ENCODE peak calls at places on chromosomes 3 and 15, in six cellular contexts. A is RWPE1, J is IMR-90, V is HL-60, R is adrenal gland, K is GM23338. U is an unnamed sample.

GRCh38 chr3:149771652-149772271 is 19.5 kb upstream of the COMMD2 start:
- DNase-seq in R (peak; percentile 57), A (peak; percentile 57), K (peak; percentile 92), V (peak; percentile 30), J (peak; percentile 25), U (no peak)

GRCh38 chr3:130656627-130657026 is 90.0 kb downstream of the PIK3R4 start:
- DNase-seq in R (no peak), V (no peak), A (no peak), J (no peak), K (no peak), U (no peak)

GRCh38 chr3:38139652-38140051 is 1.2 kb downstream of the MYD88 start:
- DNase-seq in K (no peak), R (no peak), J (no peak), A (no peak), V (no peak), U (no peak)

GRCh38 chr3:150242220-150242938 is 165.7 kb upstream of the TSC22D2 start:
- DNase-seq in K (peak; percentile 68), J (peak; percentile 88), R (no peak), V (no peak), A (no peak), U (no peak)

GRCh38 chr3:150319900-150320299 is 88.2 kb upstream of the TSC22D2 start:
- DNase-seq in R (peak; percentile 49), V (no peak), J (peak; percentile 96), A (peak; percentile 92), K (no peak), U (peak; percentile 97)

GRCh38 chr3:65344444-65344843 is 656.6 kb upstream of the ADAMTS9 start:
- DNase-seq in A (no peak), J (no peak), R (no peak), K (peak; percentile 46), V (no peak), U (no peak)

GRCh38 chr3:149646181-149646766 is 11.6 kb downstream of the WWTR1 start:
- DNase-seq in J (peak; percentile 80), R (no peak), K (no peak), A (peak; percentile 64), V (no peak), U (peak; percentile 64)

GRCh38 chr3:48474619-48475018 is 28.1 kb downstream of the ATRIP start:
- DNase-seq in J (no peak), V (no peak), K (peak; percentile 98), A (no peak), R (peak; percentile 56), U (no peak)

GRCh38 chr15:28082891-28083688 is 16.0 kb downstream of the OCA2 start:
- DNase-seq in V (no peak), K (no peak), A (no peak), J (no peak), R (no peak), U (no peak)

GRCh38 chr15:28084547-28084946 is 14.6 kb downstream of the OCA2 start:
- DNase-seq in K (no peak), J (no peak), V (no peak), R (no peak), A (no peak), U (no peak)

GRCh38 chr15:28081594-28081993 is 17.5 kb downstream of the OCA2 start:
- DNase-seq in A (no peak), R (no peak), V (no peak), J (no peak), K (no peak), U (no peak)

GRCh38 chr15:28085489-28086174 is 13.5 kb downstream of the OCA2 start:
- DNase-seq in J (no peak), K (no peak), A (no peak), R (no peak), V (no peak), U (no peak)

GRCh38 chr15:28086175-28086703 is 12.9 kb downstream of the OCA2 start:
- DNase-seq in R (peak; percentile 73), K (peak; percentile 84), V (peak; percentile 55), J (peak; percentile 46), A (peak; percentile 67), U (no peak)
- H3K27ac ChIP-seq in R (no peak overlapping the region), K (no peak overlapping the region), V (no peak overlapping the region), J (no peak overlapping the region), A (no peak overlapping the region), U (no peak overlapping the region)

GRCh38 chr3:27591811-27592210 is 107.6 kb upstream of the SLC4A7 start:
- DNase-seq in K (no peak), V (no peak), R (peak; percentile 37), J (no peak), A (no peak), U (no peak)

GRCh38 chr3:27596334-27596841 is 112.2 kb upstream of the SLC4A7 start:
- DNase-seq in J (peak; percentile 54), A (no peak), V (peak; percentile 80), K (no peak), R (peak; percentile 31), U (no peak)

GRCh38 chr3:27594096-27594690 is 110.0 kb upstream of the SLC4A7 start:
- DNase-seq in V (no peak), A (no peak), J (peak; percentile 41), K (no peak), R (no peak), U (no peak)

GRCh38 chr3:27593173-27593572 is 109.0 kb upstream of the SLC4A7 start:
- DNase-seq in A (no peak), R (no peak), V (no peak), J (no peak), K (no peak), U (no peak)

GRCh38 chr3:27596920-27597319 is 112.7 kb upstream of the SLC4A7 start:
- DNase-seq in A (no peak), V (no peak), R (no peak), J (peak; percentile 46), K (no peak), U (no peak)
- H3K27ac ChIP-seq in A (no peak overlapping the region), V (peak overlapping the region; percentile 49), R (no peak overlapping the region), J (no peak overlapping the region), K (no peak overlapping the region), U (no peak overlapping the region)

DNA sequence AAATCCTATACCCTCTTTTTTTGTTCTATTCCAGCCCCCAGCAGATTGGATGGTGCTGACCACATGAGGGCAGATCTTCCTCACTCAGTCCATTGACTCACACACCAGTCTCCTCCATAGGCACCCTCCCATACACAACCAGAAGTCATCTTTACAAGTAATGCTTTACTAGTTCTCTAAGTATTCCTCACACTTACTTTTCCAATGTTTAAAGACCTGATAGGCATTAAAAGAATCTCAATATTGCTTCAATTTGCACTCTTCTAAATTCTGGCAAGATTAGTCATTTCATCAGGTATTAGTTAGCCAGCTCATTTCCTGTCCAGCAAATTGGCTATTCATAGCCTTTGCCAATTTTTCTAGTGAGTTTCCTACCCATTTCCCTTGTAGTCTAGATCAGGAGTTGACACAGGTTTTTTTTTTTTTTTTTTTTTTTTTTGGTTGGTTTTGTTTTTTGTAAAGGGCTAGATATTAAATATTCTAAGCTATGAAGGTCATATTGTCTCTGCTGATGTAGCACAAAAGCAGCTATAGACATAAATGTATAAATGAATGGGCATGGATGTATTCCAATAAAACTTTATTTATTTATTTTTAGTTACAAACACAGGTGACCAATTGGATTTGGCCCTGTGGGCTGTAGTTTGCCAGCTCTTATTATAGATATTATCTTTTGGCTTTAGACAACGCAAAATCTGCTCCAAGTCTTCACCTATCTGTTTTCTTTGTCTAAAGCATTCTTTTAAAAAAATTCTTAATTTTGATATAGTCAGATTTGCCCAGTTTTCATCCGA is 76.1 kb downstream of the ABHD5 start:
- DNase-seq in K (no peak), V (no peak), J (peak; percentile 77), R (no peak), A (peak; percentile 63), U (peak; percentile 26)
- H3K27ac ChIP-seq in K (no peak overlapping the region), V (no peak overlapping the region), J (no peak overlapping the region), R (no peak overlapping the region), A (peak overlapping the region; percentile 90), U (peak overlapping the region; percentile 95)

DNA sequence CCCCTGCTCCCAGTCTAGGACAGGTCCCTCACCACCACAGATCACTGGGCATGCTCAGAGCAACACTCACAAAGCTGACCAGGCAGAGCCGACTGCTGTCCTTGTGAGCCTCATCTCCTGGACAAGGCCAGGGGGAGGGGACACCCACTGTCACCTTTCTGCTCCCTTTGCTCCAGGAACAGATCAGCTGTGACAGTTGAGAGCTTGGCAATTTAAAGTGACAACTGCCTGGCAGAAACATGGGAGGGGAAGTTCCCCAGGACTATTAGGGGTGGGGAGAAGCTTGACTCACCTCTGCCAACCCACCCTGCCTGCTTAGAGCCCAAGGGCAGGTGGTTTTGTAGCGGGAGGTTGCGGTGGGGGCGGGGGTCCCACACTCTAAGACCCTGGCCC is 80.6 kb downstream of the IQSEC1 start:
- DNase-seq in K (no peak), R (peak; percentile 84), A (no peak), V (no peak), J (no peak), U (no peak)
- H3K27ac ChIP-seq in K (no peak overlapping the region), R (peak overlapping the region; percentile 8), A (no peak overlapping the region), V (no peak overlapping the region), J (no peak overlapping the region), U (no peak overlapping the region)

GRCh38 chr3:195543642-195544536 is 764 bp upstream of the PPP1R2 start:
- DNase-seq in K (peak; percentile 50), R (no peak), A (no peak), J (no peak), V (no peak), U (no peak)
- H3K27ac ChIP-seq in K (no peak overlapping the region), R (no peak overlapping the region), A (peak overlapping the region; percentile 80), J (no peak overlapping the region), V (no peak overlapping the region), U (no peak overlapping the region)

GRCh38 chr15:101452572-101452971 is 36.9 kb downstream of the PCSK6 start:
- DNase-seq in J (no peak), A (no peak), K (no peak), V (no peak), R (no peak), U (no peak)

GRCh38 chr15:101451886-101452285 is 37.6 kb downstream of the PCSK6 start:
- DNase-seq in K (no peak), V (no peak), J (no peak), A (no peak), R (no peak), U (no peak)

GRCh38 chr15:101451192-101451799 is 38.2 kb downstream of the PCSK6 start:
- DNase-seq in V (peak; percentile 68), J (no peak), K (no peak), R (peak; percentile 85), A (no peak), U (no peak)

GRCh38 chr15:101449471-101450425 is 39.8 kb downstream of the PCSK6 start:
- DNase-seq in J (no peak), A (no peak), R (no peak), V (no peak), K (no peak), U (no peak)

GRCh38 chr15:101450561-101451145 is 38.9 kb downstream of the PCSK6 start:
- DNase-seq in R (peak; percentile 12), K (no peak), A (no peak), J (no peak), V (no peak), U (no peak)
- H3K27ac ChIP-seq in R (no peak overlapping the region), K (no peak overlapping the region), A (no peak overlapping the region), J (no peak overlapping the region), V (no peak overlapping the region), U (no peak overlapping the region)

GRCh38 chr3:52555056-52555455 is 18.7 kb downstream of the UQCC5 start:
- DNase-seq in J (no peak), A (no peak), V (no peak), R (no peak), K (no peak), U (no peak)
- H3K27ac ChIP-seq in J (no peak overlapping the region), A (no peak overlapping the region), V (no peak overlapping the region), R (no peak overlapping the region), K (no peak overlapping the region), U (no peak overlapping the region)